ENCODE peak calls at places on chromosomes 11 and 22, in seven cellular contexts. One of them, this sample, is unnamed.

GRCh38 chr11:14312736-14313438 is 46.1 kb downstream of the RRAS2 start:
- DNase-seq in aorta: no peak
- DNase-seq in mammary epithelial cell: no peak
- DNase-seq in spleen: no peak
- DNase-seq in right lobe of liver: no peak
- DNase-seq in suprapubic skin: no peak
- DNase-seq in right atrium auricular region: no peak
- DNase-seq in this sample: no peak

GRCh38 chr11:104968856-104969776 is 742 bp upstream of the CASP4 start:
- DNase-seq in aorta: peak; percentile 71
- DNase-seq in spleen: peak; percentile 81
- DNase-seq in right atrium auricular region: peak; percentile 70
- DNase-seq in right lobe of liver: peak; percentile 57
- DNase-seq in mammary epithelial cell: peak; percentile 41
- DNase-seq in suprapubic skin: no peak
- DNase-seq in this sample: peak; percentile 44

GRCh38 chr11:94832604-94833238 is 64.6 kb downstream of the AMOTL1 start:
- DNase-seq in mammary epithelial cell: no peak
- DNase-seq in right atrium auricular region: no peak
- DNase-seq in spleen: no peak
- DNase-seq in right lobe of liver: no peak
- DNase-seq in suprapubic skin: no peak
- DNase-seq in aorta: no peak
- DNase-seq in this sample: no peak

GRCh38 chr11:31809857-31810778 is 1.0 kb downstream of the PAX6 start:
- DNase-seq in spleen: peak; percentile 76
- DNase-seq in mammary epithelial cell: peak; percentile 63
- DNase-seq in suprapubic skin: no peak
- DNase-seq in aorta: no peak
- DNase-seq in right atrium auricular region: peak; percentile 36
- DNase-seq in right lobe of liver: no peak
- DNase-seq in this sample: peak; percentile 48

GRCh38 chr11:86726118-86726748 is 53.8 kb upstream of the ME3 start:
- DNase-seq in right atrium auricular region: no peak
- DNase-seq in suprapubic skin: no peak
- DNase-seq in spleen: no peak
- DNase-seq in mammary epithelial cell: peak; percentile 95
- DNase-seq in aorta: no peak
- DNase-seq in right lobe of liver: no peak
- DNase-seq in this sample: no peak

GRCh38 chr22:36771376-36772063 is 4.4 kb downstream of the IFT27 start:
- DNase-seq in right lobe of liver: no peak
- DNase-seq in mammary epithelial cell: no peak
- DNase-seq in aorta: peak; percentile 36
- DNase-seq in spleen: peak; percentile 37
- DNase-seq in right atrium auricular region: no peak
- DNase-seq in suprapubic skin: no peak
- DNase-seq in this sample: no peak

GRCh38 chr11:67401495-67402191 is at the start of gene PPP1CA:
- DNase-seq in mammary epithelial cell: peak; percentile 81
- DNase-seq in spleen: peak; percentile 98
- DNase-seq in suprapubic skin: peak; percentile 93
- DNase-seq in right atrium auricular region: peak; percentile 90
- DNase-seq in aorta: peak; percentile 94
- DNase-seq in right lobe of liver: peak; percentile 94
- DNase-seq in this sample: peak; percentile 93

GRCh38 chr22:50002791-50003190 is 9.8 kb downstream of the IL17REL start:
- DNase-seq in right atrium auricular region: no peak
- DNase-seq in spleen: no peak
- DNase-seq in aorta: no peak
- DNase-seq in right lobe of liver: no peak
- DNase-seq in suprapubic skin: no peak
- DNase-seq in mammary epithelial cell: no peak
- DNase-seq in this sample: no peak

GRCh38 chr11:6608726-6609501 is 3.1 kb downstream of the TAF10 start:
- DNase-seq in mammary epithelial cell: no peak
- DNase-seq in right lobe of liver: no peak
- DNase-seq in aorta: peak; percentile 61
- DNase-seq in suprapubic skin: no peak
- DNase-seq in right atrium auricular region: peak; percentile 53
- DNase-seq in spleen: no peak
- DNase-seq in this sample: no peak

GRCh38 chr11:25593221-25593620 is 738.7 kb upstream of the ANO3 start:
- DNase-seq in mammary epithelial cell: no peak
- DNase-seq in aorta: no peak
- DNase-seq in right atrium auricular region: no peak
- DNase-seq in spleen: no peak
- DNase-seq in suprapubic skin: no peak
- DNase-seq in right lobe of liver: no peak
- DNase-seq in this sample: no peak

GRCh38 chr22:29780781-29781676 is 13.9 kb downstream of the UQCR10 start:
- DNase-seq in spleen: no peak
- DNase-seq in aorta: no peak
- DNase-seq in mammary epithelial cell: peak; percentile 76
- DNase-seq in right atrium auricular region: no peak
- DNase-seq in right lobe of liver: no peak
- DNase-seq in suprapubic skin: no peak
- DNase-seq in this sample: no peak

GRCh38 chr22:29782061-29782845 is 15.1 kb downstream of the UQCR10 start:
- DNase-seq in spleen: no peak
- DNase-seq in mammary epithelial cell: peak; percentile 59
- DNase-seq in right lobe of liver: peak; percentile 94
- DNase-seq in right atrium auricular region: peak; percentile 67
- DNase-seq in suprapubic skin: no peak
- DNase-seq in aorta: peak; percentile 60
- DNase-seq in this sample: peak; percentile 54

GRCh38 chr22:29786026-29786425 is 18.9 kb downstream of the UQCR10 start:
- DNase-seq in right lobe of liver: no peak
- DNase-seq in suprapubic skin: no peak
- DNase-seq in spleen: no peak
- DNase-seq in aorta: no peak
- DNase-seq in right atrium auricular region: no peak
- DNase-seq in mammary epithelial cell: no peak
- DNase-seq in this sample: no peak

GRCh38 chr22:29784451-29785361 is 17.5 kb downstream of the UQCR10 start:
- DNase-seq in mammary epithelial cell: no peak
- DNase-seq in right lobe of liver: peak; percentile 82
- DNase-seq in right atrium auricular region: no peak
- DNase-seq in spleen: no peak
- DNase-seq in suprapubic skin: no peak
- DNase-seq in aorta: peak; percentile 66
- DNase-seq in this sample: no peak

DNA sequence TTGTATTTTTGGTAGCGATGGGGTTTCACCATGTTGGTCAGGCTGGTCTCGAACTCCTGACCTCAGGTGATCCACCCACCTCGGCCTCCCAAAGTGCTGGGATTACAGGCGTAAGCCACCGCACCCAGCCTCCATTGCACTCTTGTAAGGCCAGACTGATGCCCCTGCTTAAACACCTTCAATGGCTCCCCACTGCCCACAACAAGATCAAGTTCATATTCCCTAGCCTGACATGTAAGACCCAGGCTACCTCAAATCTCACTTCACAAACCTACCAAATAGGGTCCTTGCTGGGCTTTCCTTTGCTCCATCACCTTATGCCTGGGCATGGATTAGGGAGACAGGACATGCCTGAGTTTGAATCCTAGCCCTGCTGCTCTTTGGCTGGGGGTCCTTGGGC is 13.1 kb downstream of the UQCR10 start:
- DNase-seq in suprapubic skin: no peak
- DNase-seq in right lobe of liver: no peak
- DNase-seq in aorta: no peak
- DNase-seq in mammary epithelial cell: no peak
- DNase-seq in spleen: no peak
- DNase-seq in right atrium auricular region: no peak
- DNase-seq in this sample: no peak
- H3K27ac ChIP-seq in suprapubic skin: no peak overlapping the region
- H3K27ac ChIP-seq in right lobe of liver: no peak overlapping the region
- H3K27ac ChIP-seq in aorta: no peak overlapping the region
- H3K27ac ChIP-seq in mammary epithelial cell: peak overlapping the region; percentile 57
- H3K27ac ChIP-seq in spleen: peak overlapping the region; percentile 59
- H3K27ac ChIP-seq in right atrium auricular region: peak overlapping the region; percentile 70
- H3K27ac ChIP-seq in this sample: no peak overlapping the region

GRCh38 chr11:27703453-27703852 is 3.2 kb upstream of the BDNF start:
- DNase-seq in spleen: no peak
- DNase-seq in right atrium auricular region: no peak
- DNase-seq in right lobe of liver: no peak
- DNase-seq in aorta: no peak
- DNase-seq in suprapubic skin: no peak
- DNase-seq in mammary epithelial cell: no peak
- DNase-seq in this sample: no peak

GRCh38 chr11:27699242-27699925 is 871 bp downstream of the BDNF start:
- DNase-seq in mammary epithelial cell: no peak
- DNase-seq in right atrium auricular region: no peak
- DNase-seq in aorta: no peak
- DNase-seq in spleen: no peak
- DNase-seq in suprapubic skin: no peak
- DNase-seq in right lobe of liver: no peak
- DNase-seq in this sample: no peak

GRCh38 chr11:27700351-27701261 is at the start of gene BDNF:
- DNase-seq in right lobe of liver: peak; percentile 49
- DNase-seq in suprapubic skin: no peak
- DNase-seq in spleen: no peak
- DNase-seq in aorta: no peak
- DNase-seq in mammary epithelial cell: no peak
- DNase-seq in right atrium auricular region: no peak
- DNase-seq in this sample: no peak

GRCh38 chr11:27699926-27700350 is 317 bp downstream of the BDNF start:
- DNase-seq in right lobe of liver: peak; percentile 51
- DNase-seq in spleen: no peak
- DNase-seq in aorta: no peak
- DNase-seq in suprapubic skin: no peak
- DNase-seq in mammary epithelial cell: no peak
- DNase-seq in right atrium auricular region: no peak
- DNase-seq in this sample: peak; percentile 45

DNA sequence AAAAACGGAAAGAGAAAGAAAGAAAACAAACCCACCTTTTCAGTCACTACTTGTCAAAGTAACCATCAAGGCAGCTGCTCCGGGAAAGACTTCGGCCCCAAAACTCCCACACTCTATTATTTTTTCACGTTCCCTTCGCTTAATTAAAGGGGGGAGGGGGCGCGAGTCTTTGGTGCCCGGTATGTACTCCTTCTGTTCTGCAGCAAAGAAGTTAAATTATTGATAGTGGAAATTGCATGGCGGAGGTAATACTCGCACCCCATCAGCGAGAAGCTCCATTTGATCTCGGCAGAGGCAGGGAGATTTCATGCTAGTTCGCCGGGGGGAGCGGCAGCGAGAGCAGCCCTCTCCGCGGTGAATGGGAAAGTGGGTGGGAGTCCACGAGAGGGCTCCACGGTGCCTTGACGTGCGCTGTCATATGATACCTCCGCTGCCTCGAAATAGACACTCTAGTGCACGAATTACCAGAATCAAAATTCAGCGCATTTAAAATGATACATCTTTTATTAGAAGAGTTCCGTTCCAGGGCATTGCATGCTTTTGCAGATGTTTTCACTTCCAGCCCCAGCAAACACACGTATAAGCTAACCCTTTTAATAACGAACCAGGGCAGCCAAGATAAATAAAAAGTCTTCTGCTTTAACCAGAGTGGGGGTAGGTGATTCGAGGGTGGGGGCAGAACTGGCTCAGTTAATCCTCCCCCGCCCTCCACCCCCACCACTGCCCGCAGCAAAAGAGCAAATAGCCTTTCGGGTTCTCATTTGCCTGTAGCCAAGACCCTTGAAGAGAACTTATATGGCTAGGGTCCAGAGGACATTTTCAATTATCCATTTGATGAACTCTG is 1.2 kb upstream of the BDNF start:
- DNase-seq in right atrium auricular region: no peak
- DNase-seq in suprapubic skin: no peak
- DNase-seq in right lobe of liver: no peak
- DNase-seq in aorta: no peak
- DNase-seq in spleen: no peak
- DNase-seq in mammary epithelial cell: no peak
- DNase-seq in this sample: no peak
- H3K4me3 ChIP-seq in right atrium auricular region: peak overlapping the region; percentile 56
- H3K4me3 ChIP-seq in suprapubic skin: peak overlapping the region; percentile 63
- H3K4me3 ChIP-seq in right lobe of liver: peak overlapping the region; percentile 44
- H3K4me3 ChIP-seq in aorta: peak overlapping the region; percentile 95
- H3K4me3 ChIP-seq in spleen: peak overlapping the region; percentile 46
- H3K4me3 ChIP-seq in mammary epithelial cell: peak overlapping the region; percentile 58
- H3K4me3 ChIP-seq in this sample: peak overlapping the region; percentile 58

DNA sequence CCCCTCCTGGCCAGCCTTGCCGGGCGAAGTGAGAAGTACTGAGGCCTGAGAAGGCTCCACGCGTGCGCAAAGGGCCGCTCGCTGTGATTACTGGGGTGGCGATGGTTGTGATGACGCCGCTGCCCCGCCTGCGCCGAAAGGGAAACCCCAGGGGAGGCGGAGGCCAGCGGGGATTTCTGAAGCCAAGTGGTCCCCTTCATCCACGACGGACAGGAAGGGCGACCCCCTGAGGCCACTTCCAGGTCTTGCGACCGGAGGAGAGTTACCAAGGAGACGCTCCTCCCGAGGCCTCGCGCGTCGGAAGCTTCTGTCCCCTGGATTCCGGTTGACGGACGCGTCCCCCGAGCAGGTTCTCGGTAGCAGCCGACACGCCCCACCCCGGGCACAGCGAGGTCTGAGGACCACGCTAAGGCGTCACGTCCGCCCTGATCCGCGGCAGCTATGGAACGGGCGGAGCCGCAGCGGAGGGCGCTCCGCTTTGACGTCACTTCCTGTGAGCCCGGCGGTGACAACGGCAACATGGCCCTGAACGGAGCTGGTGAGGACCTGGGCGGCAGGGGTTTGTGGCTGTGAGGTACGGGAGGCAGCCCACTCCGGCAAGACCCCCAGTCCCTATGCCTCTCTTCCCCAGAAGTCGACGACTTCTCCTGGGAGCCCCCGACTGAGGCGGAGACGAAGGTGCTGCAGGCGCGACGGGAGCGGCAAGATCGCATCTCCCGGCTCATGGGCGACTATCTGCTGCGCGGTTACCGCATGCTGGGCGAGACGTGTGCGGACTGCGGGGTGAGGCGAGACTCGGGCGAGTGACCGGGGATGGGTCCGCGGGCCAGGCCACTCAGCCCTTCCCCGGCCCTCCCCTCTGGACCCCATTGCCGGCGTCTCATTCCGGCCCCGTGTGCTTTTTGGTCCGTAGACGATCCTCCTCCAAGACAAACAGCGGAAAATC is at the start of gene ZNRD2:
- DNase-seq in right lobe of liver: peak; percentile 98
- DNase-seq in aorta: peak; percentile 99
- DNase-seq in suprapubic skin: peak; percentile 99
- DNase-seq in mammary epithelial cell: peak; percentile 99
- DNase-seq in spleen: peak; percentile 100
- DNase-seq in right atrium auricular region: peak; percentile 98
- DNase-seq in this sample: peak; percentile 99
- H3K4me1 ChIP-seq in right lobe of liver: peaks cover 51% of the 10 kb centered on the region
- H3K4me1 ChIP-seq in aorta: no peaks in the 10 kb centered on the region
- H3K4me1 ChIP-seq in suprapubic skin: peaks cover 73% of the 10 kb centered on the region
- H3K4me1 ChIP-seq in mammary epithelial cell: peaks cover 56% of the 10 kb centered on the region
- H3K4me1 ChIP-seq in spleen: peaks cover 88% of the 10 kb centered on the region
- H3K4me1 ChIP-seq in right atrium auricular region: peaks cover 3% of the 10 kb centered on the region
- H3K4me1 ChIP-seq in this sample: peaks cover 60% of the 10 kb centered on the region

DNA sequence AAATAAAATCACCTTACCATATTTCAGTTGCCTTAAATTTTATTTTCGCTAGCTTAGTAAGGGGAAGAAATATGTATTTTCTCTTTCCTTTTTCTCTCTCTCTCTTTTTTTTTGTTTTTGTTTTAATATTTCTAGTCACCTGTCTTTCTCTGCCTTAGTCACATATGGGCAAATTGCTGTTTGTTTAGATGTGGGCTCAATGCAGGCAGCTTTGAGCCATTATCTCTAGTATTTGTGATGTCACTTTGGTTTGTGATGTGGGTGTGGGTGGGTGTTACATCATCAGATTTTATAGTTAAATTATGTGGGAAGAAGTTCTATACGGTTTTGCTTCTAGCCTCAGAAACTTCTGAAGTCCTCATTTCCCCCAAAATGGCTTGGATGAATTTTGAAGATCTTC is at the start of gene C22orf31:
- DNase-seq in suprapubic skin: no peak
- DNase-seq in right atrium auricular region: no peak
- DNase-seq in right lobe of liver: no peak
- DNase-seq in spleen: no peak
- DNase-seq in mammary epithelial cell: no peak
- DNase-seq in aorta: no peak
- DNase-seq in this sample: no peak
- H3K27ac ChIP-seq in suprapubic skin: no peak within 1 kb of the TSS
- H3K27ac ChIP-seq in right atrium auricular region: no peak within 1 kb of the TSS
- H3K27ac ChIP-seq in right lobe of liver: no peak within 1 kb of the TSS
- H3K27ac ChIP-seq in spleen: no peak within 1 kb of the TSS
- H3K27ac ChIP-seq in mammary epithelial cell: no peak within 1 kb of the TSS
- H3K27ac ChIP-seq in aorta: no peak within 1 kb of the TSS
- H3K27ac ChIP-seq in this sample: no peak within 1 kb of the TSS